ENCODE peak calls at places on chromosome 5, in four cellular contexts. One of them, this sample, is unnamed.

GRCh38 chr5:8908055-8908683 is 637.7 kb downstream of the SEMA5A start:
- DNase-seq in cerebellum: no peak
- DNase-seq in sigmoid colon: no peak
- DNase-seq in stimulated activated CD4-positive, alpha-beta T cell treated with anti-CD3 and anti-CD28 coated beads, Interleukin-4, amount 100 ng/mL, for 48 hours: peak
- DNase-seq in this sample: peak

GRCh38 chr5:168612996-168613395 is 33.8 kb upstream of the PANK3 start:
- DNase-seq in stimulated activated CD4-positive, alpha-beta T cell treated with anti-CD3 and anti-CD28 coated beads, Interleukin-4, amount 100 ng/mL, for 48 hours: no peak
- DNase-seq in sigmoid colon: no peak
- DNase-seq in cerebellum: no peak
- DNase-seq in this sample: no peak

GRCh38 chr5:81134066-81134465 is 99.1 kb upstream of the CKMT2 start:
- DNase-seq in sigmoid colon: no peak
- DNase-seq in stimulated activated CD4-positive, alpha-beta T cell treated with anti-CD3 and anti-CD28 coated beads, Interleukin-4, amount 100 ng/mL, for 48 hours: no peak
- DNase-seq in cerebellum: no peak
- DNase-seq in this sample: no peak

GRCh38 chr5:135108992-135109391 is 75.0 kb upstream of the PITX1 start:
- DNase-seq in cerebellum: no peak
- DNase-seq in sigmoid colon: peak
- DNase-seq in stimulated activated CD4-positive, alpha-beta T cell treated with anti-CD3 and anti-CD28 coated beads, Interleukin-4, amount 100 ng/mL, for 48 hours: no peak
- DNase-seq in this sample: no peak

GRCh38 chr5:61641748-61642565 is 309.9 kb downstream of the ZSWIM6 start:
- DNase-seq in cerebellum: no peak
- DNase-seq in sigmoid colon: no peak
- DNase-seq in stimulated activated CD4-positive, alpha-beta T cell treated with anti-CD3 and anti-CD28 coated beads, Interleukin-4, amount 100 ng/mL, for 48 hours: no peak
- DNase-seq in this sample: no peak

GRCh38 chr5:77957-78804 is 13.8 kb upstream of the PLEKHG4B start:
- DNase-seq in cerebellum: no peak
- DNase-seq in sigmoid colon: no peak
- DNase-seq in stimulated activated CD4-positive, alpha-beta T cell treated with anti-CD3 and anti-CD28 coated beads, Interleukin-4, amount 100 ng/mL, for 48 hours: no peak
- DNase-seq in this sample: peak

GRCh38 chr5:135120951-135121350 is 86.9 kb upstream of the PITX1 start:
- DNase-seq in sigmoid colon: no peak
- DNase-seq in cerebellum: no peak
- DNase-seq in stimulated activated CD4-positive, alpha-beta T cell treated with anti-CD3 and anti-CD28 coated beads, Interleukin-4, amount 100 ng/mL, for 48 hours: no peak
- DNase-seq in this sample: no peak

GRCh38 chr5:178426326-178427130 is 163.7 kb downstream of the COL23A1 start:
- DNase-seq in stimulated activated CD4-positive, alpha-beta T cell treated with anti-CD3 and anti-CD28 coated beads, Interleukin-4, amount 100 ng/mL, for 48 hours: no peak
- DNase-seq in sigmoid colon: no peak
- DNase-seq in cerebellum: no peak
- DNase-seq in this sample: no peak